ENCODE peak calls at places on chromosome 2, in seven cellular contexts. S is H9, G is mesendoderm, L is IMR-90, C is H1, P is mesenchymal stem cell, Y is trophoblast cell. A is an unnamed sample. For H3K4me1, the result is how much of the 10 kb centered on the place peaks cover.

GRCh38 chr2:212897296-212897695 is 254.1 kb downstream of the IKZF2 start:
- DNase-seq in L (peak), S (no peak), G (no peak), P (no peak), Y (no peak), C (no peak), A (no peak)

GRCh38 chr2:154934213-154934612 is 235.7 kb downstream of the KCNJ3 start:
- DNase-seq in S (no peak), P (no peak), Y (no peak), L (no peak), C (no peak), G (no peak), A (no peak)

GRCh38 chr2:232600053-232600773 is 33.2 kb upstream of the EFHD1 start:
- DNase-seq in Y (no peak), C (no peak), G (peak), S (no peak), P (no peak), L (no peak), A (no peak)

GRCh38 chr2:230865766-230866703 is 1.3 kb downstream of the ITM2C start:
- DNase-seq in Y (peak), S (peak), P (peak), L (no peak), C (peak), G (peak), A (no peak)

GRCh38 chr2:128536925-128537620 is 218.4 kb upstream of the HS6ST1 start:
- DNase-seq in C (peak), Y (no peak), L (peak), S (peak), P (peak), G (peak), A (peak)

GRCh38 chr2:239304533-239305221 is 96.1 kb downstream of the HDAC4 start:
- DNase-seq in G (no peak), P (no peak), L (no peak), S (no peak), Y (no peak), C (no peak), A (no peak)

GRCh38 chr2:11430729-11431128 is 35.2 kb downstream of the E2F6 start:
- DNase-seq in C (no peak), L (no peak), S (no peak), G (no peak), P (no peak), Y (no peak), A (no peak)

GRCh38 chr2:70141754-70142589 is 48.8 kb downstream of the C2orf42 start:
- DNase-seq in Y (peak), G (peak), S (peak), P (peak), L (peak), C (peak), A (peak)

GRCh38 chr2:28652217-28652616 is 99.4 kb upstream of the PPP1CB start:
- DNase-seq in S (no peak), L (peak), Y (no peak), G (no peak), P (peak), C (no peak), A (no peak)

GRCh38 chr2:28755411-28755810 is 3.8 kb downstream of the PPP1CB start:
- DNase-seq in G (no peak), S (no peak), L (peak), P (peak), Y (no peak), C (no peak), A (no peak)

GRCh38 chr2:223760838-223761502 is 76.4 kb downstream of the AP1S3 start:
- DNase-seq in L (peak), C (no peak), S (peak), P (peak), Y (peak), G (peak), A (no peak)

GRCh38 chr2:239293450-239294430 is 107.1 kb downstream of the HDAC4 start:
- DNase-seq in G (no peak), C (no peak), S (no peak), P (no peak), Y (no peak), L (no peak), A (no peak)

GRCh38 chr2:108536133-108536780 is 2.0 kb downstream of the LIMS1 start:
- DNase-seq in C (no peak), P (peak), S (no peak), L (peak), G (peak), Y (peak), A (no peak)

GRCh38 chr2:179751184-179751809 is 110.1 kb downstream of the ZNF385B start:
- DNase-seq in C (no peak), L (peak), Y (no peak), S (no peak), P (peak), G (peak), A (no peak)

GRCh38 chr2:121071058-121071504 is 213.9 kb downstream of the TFCP2L1 start:
- DNase-seq in G (peak), L (peak), C (peak), P (peak), Y (peak), S (peak), A (peak)

GRCh38 chr2:145957929-145958328 is 1438.0 kb upstream of the ZEB2 start:
- DNase-seq in P (peak), C (no peak), L (no peak), G (peak), Y (no peak), S (no peak), A (no peak)

GRCh38 chr2:235521844-235522243 is 28.0 kb downstream of the AGAP1 start:
- DNase-seq in C (no peak), Y (no peak), S (no peak), G (no peak), L (no peak), P (no peak), A (no peak)

GRCh38 chr2:158043181-158043948 is 58.3 kb upstream of the UPP2 start:
- DNase-seq in L (no peak), Y (no peak), G (peak), P (no peak), S (no peak), C (no peak), A (no peak)

GRCh38 chr2:176455865-176456291 is 186.6 kb downstream of the MTX2 start:
- DNase-seq in S (peak), P (peak), C (no peak), G (peak), L (peak), Y (no peak), A (peak)

GRCh38 chr2:190996338-190996946 is 17.5 kb downstream of the STAT1 start:
- DNase-seq in S (peak), L (peak), C (peak), Y (no peak), G (peak), P (peak), A (peak)

GRCh38 chr2:96142217-96143113 is 2.8 kb downstream of the DUSP2 start:
- DNase-seq in C (peak), P (no peak), Y (no peak), L (no peak), S (peak), G (no peak), A (no peak)

GRCh38 chr2:240153418-240153817 is 13.0 kb upstream of the OTOS start:
- DNase-seq in C (no peak), G (no peak), P (no peak), S (no peak), Y (no peak), L (no peak), A (no peak)

GRCh38 chr2:10982931-10983701 is 71.4 kb downstream of the KCNF1 start:
- DNase-seq in S (no peak), C (no peak), G (no peak), P (peak), L (peak), Y (no peak), A (no peak)

GRCh38 chr2:10768063-10768507 is 44.5 kb downstream of the PDIA6 start:
- DNase-seq in S (no peak), G (no peak), P (no peak), Y (no peak), L (no peak), C (no peak), A (no peak)

GRCh38 chr2:117562654-117563053 is 251.8 kb upstream of the DDX18 start:
- DNase-seq in P (no peak), L (no peak), G (no peak), S (no peak), C (no peak), Y (no peak), A (no peak)

GRCh38 chr2:105760639-105761337 is 16.1 kb downstream of the NCK2 start:
- DNase-seq in G (no peak), P (no peak), L (no peak), C (no peak), S (no peak), Y (no peak), A (no peak)

GRCh38 chr2:239561448-239562001 is 160.7 kb upstream of the HDAC4 start:
- DNase-seq in Y (no peak), S (no peak), P (no peak), G (no peak), L (no peak), C (no peak), A (no peak)

GRCh38 chr2:56741601-56742102 is 557.9 kb downstream of the CCDC85A start:
- DNase-seq in L (peak), C (no peak), G (peak), S (no peak), Y (peak), P (peak), A (no peak)

GRCh38 chr2:26583381-26583911 is 57.7 kb downstream of the CIB4 start:
- DNase-seq in S (peak), L (no peak), P (no peak), G (no peak), Y (no peak), C (no peak), A (no peak)

GRCh38 chr2:109435066-109435690 is 178.6 kb downstream of the SEPTIN10 start:
- DNase-seq in C (no peak), Y (no peak), L (no peak), P (no peak), S (no peak), G (no peak), A (no peak)

GRCh38 chr2:236545248-236545658 is 24.4 kb upstream of the ACKR3 start:
- DNase-seq in C (no peak), Y (no peak), L (no peak), P (no peak), S (no peak), G (no peak), A (no peak)
- H3K4me1 ChIP-seq in C (under half), Y (under half), L (under half), P (under half), S (under half), G (under half), A (under half)

GRCh38 chr2:149800624-149801220 is 213.1 kb upstream of the MMADHC start:
- DNase-seq in Y (no peak), G (peak), C (no peak), S (no peak), L (peak), P (peak), A (peak)
- H2BK120ac ChIP-seq in Y (no peak), G (peak), C (no peak), S (no peak), L (peak), P (no peak), A (no peak)

GRCh38 chr2:46421361-46421760 is 58.0 kb upstream of the TMEM247 start:
- DNase-seq in S (no peak), P (no peak), G (no peak), C (no peak), L (no peak), Y (no peak), A (no peak)

GRCh38 chr2:46416739-46417403 is 62.5 kb upstream of the TMEM247 start:
- DNase-seq in S (no peak), P (peak), L (peak), G (no peak), Y (peak), C (no peak), A (no peak)

GRCh38 chr2:46424937-46425336 is 54.4 kb upstream of the TMEM247 start:
- DNase-seq in C (no peak), S (no peak), P (no peak), G (no peak), Y (no peak), L (no peak), A (no peak)

GRCh38 chr2:46422717-46423394 is 56.5 kb upstream of the TMEM247 start:
- DNase-seq in S (no peak), L (no peak), G (no peak), P (no peak), C (no peak), Y (no peak), A (no peak)

GRCh38 chr2:46420945-46421344 is 58.4 kb upstream of the TMEM247 start:
- DNase-seq in L (no peak), C (no peak), Y (no peak), P (no peak), G (no peak), S (no peak), A (no peak)
- H3K4ac ChIP-seq in L (no peak), C (no peak), Y (no peak), P (no peak), G (no peak), S (no peak), A (no peak)

GRCh38 chr2:98457045-98457696 is 12.5 kb downstream of the INPP4A start:
- DNase-seq in S (no peak), G (no peak), P (peak), L (peak), C (no peak), Y (peak), A (no peak)
- H3K4me1 ChIP-seq in S (under half), G (under half), P (under half), L (under half), C (under half), Y (under half), A (under half)

GRCh38 chr2:150091896-150092295 is 395.6 kb downstream of the RND3 start:
- DNase-seq in P (no peak), G (no peak), C (no peak), Y (no peak), S (no peak), L (no peak), A (no peak)
- H2BK120ac ChIP-seq in P (no peak), G (no peak), C (no peak), Y (no peak), S (no peak), L (no peak), A (no peak)

GRCh38 chr2:168596881-168597280 is 140.8 kb downstream of the CERS6 start:
- DNase-seq in Y (no peak), G (no peak), P (no peak), S (no peak), L (peak), C (no peak), A (no peak)

GRCh38 chr2:168592181-168592831 is 136.2 kb downstream of the CERS6 start:
- DNase-seq in Y (no peak), S (no peak), C (no peak), P (no peak), L (no peak), G (no peak), A (no peak)

GRCh38 chr2:168593713-168594112 is 137.6 kb downstream of the CERS6 start:
- DNase-seq in P (no peak), C (no peak), Y (no peak), L (no peak), S (no peak), G (no peak), A (no peak)

GRCh38 chr2:168599738-168600137 is 143.7 kb downstream of the CERS6 start:
- DNase-seq in L (no peak), S (no peak), Y (no peak), C (no peak), G (no peak), P (no peak), A (no peak)

GRCh38 chr2:168594778-168595177 is 138.7 kb downstream of the CERS6 start:
- DNase-seq in C (no peak), Y (no peak), G (no peak), P (no peak), S (no peak), L (no peak), A (no peak)
- H3K4ac ChIP-seq in C (no peak), Y (no peak), G (no peak), P (no peak), S (no peak), L (no peak), A (no peak)

DNA sequence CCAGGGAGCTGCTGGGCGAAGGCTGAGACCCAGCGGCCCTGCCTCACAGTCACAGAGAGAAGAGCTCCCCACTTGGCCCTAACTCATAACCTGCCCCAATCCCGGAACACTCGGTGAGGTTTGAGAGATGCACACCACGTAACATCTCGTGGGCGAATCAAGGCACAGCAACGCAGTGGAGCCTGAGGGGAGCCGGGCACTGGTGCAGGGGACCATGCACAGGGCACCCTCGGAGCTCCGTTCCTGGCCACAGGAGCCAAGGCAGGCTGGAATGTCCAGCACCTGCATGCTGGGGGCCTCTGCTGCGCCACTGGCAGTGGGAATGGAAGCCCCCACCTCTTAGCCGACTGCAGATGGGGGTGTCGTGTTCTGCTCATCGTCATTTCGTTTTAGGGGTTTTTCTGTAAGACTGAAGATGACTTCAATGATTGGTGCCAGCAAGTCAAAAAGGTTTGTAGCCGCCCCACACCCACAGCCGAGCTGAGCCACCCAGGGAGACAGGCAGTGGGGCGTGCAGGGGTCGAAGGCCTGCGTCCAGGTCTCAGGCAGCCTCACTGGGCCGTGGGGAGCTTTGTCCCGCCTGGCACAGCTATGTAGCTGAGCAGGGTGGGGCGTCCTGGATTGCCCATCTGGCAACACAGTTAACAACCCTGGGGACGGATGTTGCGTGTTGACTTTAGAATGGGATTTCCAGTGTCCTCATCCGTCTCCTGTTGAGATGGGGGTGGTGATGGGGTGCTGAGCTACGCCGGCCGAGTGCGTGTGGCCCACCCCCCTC is 16.1 kb downstream of the DTYMK start:
- DNase-seq in L (no peak), S (no peak), G (no peak), Y (no peak), C (no peak), P (no peak), A (no peak)
- H3K4me1 ChIP-seq in L (under half), S (under half), G (under half), Y (under half), C (under half), P (under half), A (under half)

A was measured in neuronal stem cell.